ENCODE peak calls at places on chromosomes 3 and 15, in eight cellular contexts. J is PC-3, Y is head of caudate nucleus, O is NCI-H345, Q is frontal cortex, X is GM13976, N is AG08395, E is H7. A is an unnamed sample.

GRCh38 chr3:113736548-113737089 is 9.4 kb downstream of the NAA50 start:
- DNase-seq in J (peak), Y (no peak), O (peak), Q (no peak), X (peak), N (peak), E (peak), A (peak)

GRCh38 chr15:57296473-57297162 is 79.7 kb upstream of the CGNL1 start:
- DNase-seq in J (no peak), Y (no peak), O (no peak), Q (no peak), X (no peak), N (no peak), E (no peak), A (no peak)

GRCh38 chr3:109275702-109276293 is 40.5 kb downstream of the DPPA2 start:
- DNase-seq in J (peak), Y (peak), O (no peak), Q (peak), X (no peak), N (peak), E (peak), A (peak)

GRCh38 chr3:17554078-17554477 is 188.4 kb downstream of the TBC1D5 start:
- DNase-seq in J (no peak), Y (no peak), O (no peak), Q (no peak), X (no peak), N (no peak), E (no peak), A (no peak)

GRCh38 chr15:101808201-101808600 is 3.8 kb upstream of the OR4F15 start:
- DNase-seq in J (no peak), Y (no peak), O (no peak), Q (no peak), X (no peak), N (peak), E (no peak), A (no peak)

GRCh38 chr15:40300771-40301170 is 7.0 kb downstream of the PLCB2 start:
- DNase-seq in J (no peak), Y (no peak), O (no peak), Q (no peak), X (no peak), N (no peak), E (peak), A (no peak)

GRCh38 chr3:78788839-78789238 is 979.0 kb downstream of the ROBO1 start:
- DNase-seq in J (no peak), Y (no peak), O (no peak), Q (no peak), X (no peak), N (no peak), E (no peak), A (no peak)

GRCh38 chr3:153958635-153959320 is 162.4 kb upstream of the ARHGEF26 start:
- DNase-seq in J (peak), Y (no peak), O (no peak), Q (no peak), X (no peak), N (no peak), E (no peak), A (peak)

GRCh38 chr3:71662553-71662952 is 62.6 kb downstream of the EIF4E3 start:
- DNase-seq in J (no peak), Y (no peak), O (no peak), Q (no peak), X (no peak), N (no peak), E (no peak), A (no peak)

GRCh38 chr3:150495149-150495548 is 51.1 kb downstream of the SERP1 start:
- DNase-seq in J (peak), Y (no peak), O (no peak), Q (no peak), X (no peak), N (no peak), E (no peak), A (peak)

GRCh38 chr15:90213123-90213817 is 12.1 kb downstream of the SEMA4B start:
- DNase-seq in J (no peak), Y (no peak), O (peak), Q (no peak), X (no peak), N (no peak), E (no peak), A (peak)

GRCh38 chr3:294581-294980 is 98.0 kb downstream of the CHL1 start:
- DNase-seq in J (peak), Y (no peak), O (no peak), Q (no peak), X (no peak), N (no peak), E (no peak), A (no peak)

GRCh38 chr3:11665331-11665730 is 21.6 kb upstream of the VGLL4 start:
- DNase-seq in J (no peak), Y (no peak), O (no peak), Q (no peak), X (no peak), N (no peak), E (no peak), A (no peak)

GRCh38 chr3:126685041-126685440 is 19.0 kb upstream of the CHCHD6 start:
- DNase-seq in J (no peak), Y (no peak), O (no peak), Q (no peak), X (no peak), N (peak), E (no peak), A (no peak)

GRCh38 chr15:73802336-73803105 is 49.4 kb upstream of the INSYN1 start:
- DNase-seq in J (no peak), Y (peak), O (no peak), Q (peak), X (no peak), N (no peak), E (no peak), A (no peak)

GRCh38 chr15:95793226-95793625 is 537.3 kb upstream of the NR2F2 start:
- DNase-seq in J (no peak), Y (no peak), O (no peak), Q (no peak), X (no peak), N (peak), E (no peak), A (peak)

GRCh38 chr3:113947372-113948014 is at the start of gene ZDHHC23:
- DNase-seq in J (peak), Y (peak), O (peak), Q (peak), X (peak), N (peak), E (peak), A (peak)

GRCh38 chr3:133949438-133949837 is 53.8 kb upstream of the RAB6B start:
- DNase-seq in J (no peak), Y (no peak), O (peak), Q (no peak), X (no peak), N (no peak), E (peak), A (no peak)

GRCh38 chr3:12486916-12487315 is 2.6 kb downstream of the TSEN2 start:
- DNase-seq in J (no peak), Y (no peak), O (no peak), Q (no peak), X (no peak), N (no peak), E (no peak), A (no peak)

A was measured in trophoblast cell.